ENCODE peak calls at places on chromosome 17, in ten cellular contexts. J is MCF 10A, X is neural progenitor cell, Z is ovary, M is endothelial cell, C is tibial nerve, B is endothelial cell of umbilical vein, R is IMR-90, Y is WTC11, U is fibroblast of villous mesenchyme. Q is an unnamed sample.

GRCh38 chr17:82051776-82052637 is at the start of the genes GPS1 and RFNG:
- DNase-seq in J (peak; percentile 59), Y (peak; percentile 71), X (peak; percentile 83), Z (peak; percentile 71), B (peak; percentile 33), C (peak; percentile 64), U (peak; percentile 55), M (no peak), R (peak; percentile 16), Q (no peak)

GRCh38 chr17:16872351-16872751 is 99.6 kb downstream of the TNFRSF13B start:
- DNase-seq in Z (no peak), C (no peak), M (no peak), J (no peak), U (no peak), X (no peak), B (no peak), R (no peak), Y (no peak), Q (no peak)

GRCh38 chr17:50909765-50910661 is 43.9 kb upstream of the TOB1 start:
- DNase-seq in R (no peak), Y (no peak), Z (no peak), J (no peak), B (no peak), X (no peak), C (no peak), U (no peak), M (no peak), Q (no peak)

GRCh38 chr17:77133087-77133633 is 7.6 kb upstream of the SEC14L1 start:
- DNase-seq in Z (no peak), M (no peak), Y (no peak), B (no peak), R (no peak), C (no peak), U (no peak), X (no peak), J (no peak), Q (no peak)

GRCh38 chr17:65389956-65390355 is 171.5 kb downstream of the AXIN2 start:
- DNase-seq in U (peak; percentile 28), B (no peak), R (peak; percentile 68), C (no peak), X (no peak), J (peak; percentile 33), Y (no peak), Z (no peak), M (no peak), Q (peak; percentile 84)

GRCh38 chr17:66353937-66354401 is 51.6 kb downstream of the PRKCA start:
- DNase-seq in U (peak; percentile 84), R (peak; percentile 76), Y (no peak), C (no peak), J (peak; percentile 7), M (no peak), Z (no peak), B (peak; percentile 79), X (no peak), Q (peak; percentile 69)

GRCh38 chr17:74639704-74640142 is 16.2 kb upstream of the CD300E start:
- DNase-seq in C (no peak), J (peak; percentile 10), M (no peak), B (no peak), Z (no peak), U (no peak), R (no peak), Y (no peak), X (no peak), Q (no peak)

GRCh38 chr17:2784864-2785263 is 11.4 kb upstream of the RAP1GAP2 start:
- DNase-seq in Z (no peak), U (no peak), Y (no peak), J (no peak), C (no peak), B (no peak), X (no peak), R (no peak), M (no peak), Q (no peak)

GRCh38 chr17:68198931-68199836 is 48.7 kb upstream of the AMZ2 start:
- DNase-seq in Z (no peak), R (no peak), M (peak; percentile 27), Y (peak; percentile 58), B (no peak), U (no peak), X (peak; percentile 53), J (no peak), C (no peak), Q (no peak)

GRCh38 chr17:14214271-14214670 is 22.4 kb downstream of the CDRT15 start:
- DNase-seq in R (peak; percentile 24), B (no peak), J (no peak), M (no peak), C (no peak), U (no peak), Y (no peak), Z (no peak), X (no peak), Q (peak; percentile 59)

GRCh38 chr17:40857535-40857934 is 9.5 kb downstream of the KRT12 start:
- DNase-seq in X (no peak), B (no peak), U (peak; percentile 48), J (no peak), Z (no peak), C (peak; percentile 38), Y (no peak), R (peak; percentile 32), M (no peak), Q (peak; percentile 22)

GRCh38 chr17:13561606-13562270 is 40.0 kb downstream of the HS3ST3A1 start:
- DNase-seq in U (no peak), J (no peak), Y (no peak), B (no peak), C (peak; percentile 31), M (no peak), Z (peak; percentile 63), X (no peak), R (no peak), Q (no peak)

GRCh38 chr17:19724501-19725420 is 8.4 kb upstream of the SLC47A2 start:
- DNase-seq in C (peak; percentile 45), M (no peak), B (peak; percentile 44), X (no peak), Y (no peak), Z (peak; percentile 39), J (peak; percentile 91), U (no peak), R (no peak), Q (no peak)

GRCh38 chr17:55737976-55738501 is 12.8 kb upstream of the PCTP start:
- DNase-seq in R (no peak), U (no peak), X (no peak), B (no peak), Y (no peak), Z (no peak), J (no peak), M (no peak), C (no peak), Q (no peak)

GRCh38 chr17:7916799-7917198 is 710 bp upstream of the RNF227 start:
- DNase-seq in Z (no peak), X (no peak), Y (no peak), J (peak; percentile 17), B (no peak), U (peak; percentile 26), M (no peak), C (no peak), R (peak; percentile 80), Q (peak; percentile 61)

GRCh38 chr17:7923290-7923628 is 6.4 kb downstream of the KCNAB3 start:
- DNase-seq in U (no peak), B (no peak), M (no peak), C (no peak), X (no peak), J (no peak), R (no peak), Z (no peak), Y (no peak), Q (no peak)

GRCh38 chr17:7927596-7927995 is 2.1 kb downstream of the KCNAB3 start:
- DNase-seq in J (no peak), C (no peak), Y (no peak), X (no peak), B (no peak), R (no peak), U (no peak), M (no peak), Z (no peak), Q (no peak)

GRCh38 chr17:7922499-7923289 is 6.6 kb upstream of the RNF227 start:
- DNase-seq in B (peak; percentile 83), Y (peak; percentile 92), C (peak; percentile 81), U (peak; percentile 82), J (no peak), M (peak; percentile 83), X (peak; percentile 90), R (peak; percentile 67), Z (peak; percentile 89), Q (peak; percentile 41)
- TF ChIP-seq CTCF in B (no peak), Y (no peak), C (no peak), U (peak; percentile 7), J (no peak), M (no peak), X (no peak), R (no peak), Z (no peak), Q (no peak)

DNA sequence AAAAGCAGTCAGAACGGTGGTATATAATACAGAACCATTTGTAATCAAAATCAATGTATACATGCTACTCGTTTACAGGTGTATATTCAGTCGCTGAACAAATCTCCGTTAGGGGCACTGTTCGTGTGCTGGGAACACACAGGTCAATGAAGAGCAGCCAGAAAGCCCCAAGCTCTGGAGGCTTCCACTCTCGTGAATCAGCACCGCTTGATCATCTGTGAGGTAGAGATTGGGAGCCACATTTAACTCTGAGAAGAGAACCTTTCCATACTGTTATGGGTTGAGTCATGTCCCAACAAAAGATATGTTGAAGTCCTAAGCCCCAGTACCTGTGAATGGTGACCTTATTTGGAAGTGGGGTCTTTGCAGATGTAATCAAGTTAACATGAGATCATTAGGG is 5.4 kb upstream of the CYTH1 start:
- DNase-seq in C (no peak), Z (no peak), R (no peak), J (peak; percentile 25), Y (no peak), M (no peak), U (no peak), X (no peak), B (no peak), Q (no peak)
- TF ChIP-seq CTCF in C (no peak), Z (no peak), R (no peak), J (no peak), Y (no peak), M (no peak), U (no peak), X (no peak), B (no peak), Q (no peak)

DNA sequence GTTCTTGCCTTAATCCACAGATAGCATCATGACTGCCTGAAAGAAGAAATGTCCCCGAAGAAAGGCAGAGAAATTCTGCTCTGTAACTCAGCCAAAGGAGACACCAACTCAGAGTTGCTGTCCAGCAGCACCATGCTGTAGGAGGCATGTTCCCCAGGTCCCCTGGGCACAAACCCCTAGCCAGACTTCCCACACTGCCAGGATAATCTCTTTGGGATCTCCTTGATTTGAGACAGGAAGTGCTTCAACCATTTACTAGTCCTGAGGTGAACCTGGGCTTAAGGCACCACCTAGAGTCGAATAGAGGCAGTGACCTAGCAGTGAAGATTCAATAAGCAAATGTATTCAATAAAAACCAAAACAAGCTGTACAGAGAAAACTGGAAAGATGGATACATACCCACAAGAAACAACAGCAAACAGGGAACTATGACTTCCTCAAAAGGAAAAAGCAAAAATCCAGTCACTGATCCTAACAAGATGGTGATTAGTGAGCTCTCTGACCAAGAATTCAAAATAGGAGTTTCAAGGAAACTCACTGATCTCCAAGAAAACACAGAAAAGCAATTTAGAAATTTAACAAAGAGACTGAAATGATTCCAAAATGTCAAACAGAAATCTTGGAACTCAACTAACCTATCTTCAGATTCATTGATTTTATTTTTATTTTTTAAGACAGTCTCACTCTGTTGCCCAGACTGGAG is 5.7 kb downstream of the OR4D2 start:
- DNase-seq in M (peak; percentile 19), X (peak; percentile 64), B (no peak), C (no peak), R (peak; percentile 4), Z (no peak), J (peak; percentile 62), Y (peak; percentile 46), U (peak; percentile 17), Q (no peak)
- TF ChIP-seq CTCF in M (no peak), X (peak; percentile 60), B (no peak), C (no peak), R (peak; percentile 15), Z (no peak), J (peak; percentile 52), Y (peak; percentile 40), U (peak; percentile 48), Q (peak; percentile 58)

GRCh38 chr17:39011907-39012468 is 44.8 kb upstream of the FBXO47 start:
- DNase-seq in U (no peak), Y (peak; percentile 59), R (no peak), B (no peak), J (no peak), X (peak; percentile 78), Z (no peak), M (no peak), C (no peak), Q (no peak)
- TF ChIP-seq CTCF in U (no peak), Y (no peak), R (no peak), B (no peak), J (no peak), X (peak; percentile 11), Z (no peak), M (no peak), C (no peak), Q (no peak)

Q was measured in HFFc6.